ENCODE peak calls at places on chromosomes 13 and 19, in four cellular contexts. T, J, C and G are unnamed samples.
A peak's percentile ranks its signal among the peaks of the same experiment; 100 is the strongest.

GRCh38 chr19:737591-738093 is 13.3 kb upstream of the MISP start:
- DNase-seq in T (peak; percentile 48), J (no peak), C (peak; percentile 15), G (peak; percentile 53)

GRCh38 chr19:31943305-31943704 is 402.1 kb upstream of the ZNF507 start:
- DNase-seq in T (no peak), J (peak; percentile 81), C (no peak), G (peak; percentile 26)

GRCh38 chr19:7845390-7846179 is 15.6 kb downstream of the EVI5L start:
- DNase-seq in T (no peak), J (no peak), C (no peak), G (no peak)

GRCh38 chr13:114077938-114078335 is 54.5 kb downstream of the RASA3 start:
- DNase-seq in T (no peak), J (no peak), C (peak; percentile 48), G (peak; percentile 74)

GRCh38 chr13:112756967-112757758 is 67.3 kb downstream of the ATP11A start:
- DNase-seq in T (no peak), J (no peak), C (no peak), G (no peak)

GRCh38 chr19:41958367-41959055 is 610 bp downstream of the RABAC1 start:
- DNase-seq in T (peak; percentile 71), J (no peak), C (peak; percentile 56), G (peak; percentile 87)

GRCh38 chr19:47324502-47324901 is 7.5 kb upstream of the C5AR2 start:
- DNase-seq in T (peak; percentile 64), J (no peak), C (no peak), G (no peak)

GRCh38 chr13:81197966-81198365 is 857.0 kb upstream of the SPRY2 start:
- DNase-seq in T (no peak), J (no peak), C (no peak), G (no peak)

GRCh38 chr13:109844396-109844795 is 58.0 kb upstream of the IRS2 start:
- DNase-seq in T (no peak), J (no peak), C (peak; percentile 61), G (peak; percentile 8)

GRCh38 chr13:44267966-44268365 is 105.7 kb upstream of the SERP2 start:
- DNase-seq in T (no peak), J (no peak), C (peak; percentile 74), G (no peak)

GRCh38 chr19:5407356-5407755 is 47.9 kb upstream of the ZNRF4 start:
- DNase-seq in T (no peak), J (no peak), C (peak; percentile 8), G (no peak)

DNA sequence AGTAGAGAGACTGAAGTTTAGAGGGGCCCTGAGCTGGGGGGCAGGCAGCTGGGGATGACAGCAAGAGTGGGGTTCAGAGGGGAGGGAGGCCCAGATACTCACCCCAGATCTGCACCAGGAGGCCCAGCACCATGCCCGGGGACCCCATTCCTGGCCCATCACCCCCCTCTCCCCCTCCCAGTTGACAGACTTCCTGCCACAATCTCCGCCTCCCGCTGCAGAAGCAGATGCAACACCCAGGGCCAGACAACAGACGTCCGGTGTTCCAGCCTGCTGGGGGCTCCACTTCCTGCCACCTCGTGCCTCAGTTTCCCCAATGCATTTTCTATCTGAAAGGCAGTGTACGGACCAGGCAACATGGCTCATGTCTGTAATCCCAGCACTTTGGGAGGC is at the start of gene TMIGD2:
- DNase-seq in T (no peak), J (no peak), C (no peak), G (no peak)
- H3K4me3 ChIP-seq in T (no peak within 1 kb of the TSS), J (no peak within 1 kb of the TSS), C (no peak within 1 kb of the TSS), G (no peak within 1 kb of the TSS)

GRCh38 chr13:30738946-30739528 is 3.7 kb downstream of the ALOX5AP start:
- DNase-seq in T (no peak), J (no peak), C (no peak), G (no peak)

GRCh38 chr13:30736921-30737320 is 1.6 kb downstream of the ALOX5AP start:
- DNase-seq in T (no peak), J (no peak), C (no peak), G (no peak)

GRCh38 chr13:30739646-30740642 is 4.6 kb downstream of the ALOX5AP start:
- DNase-seq in T (no peak), J (no peak), C (peak; percentile 90), G (no peak)

GRCh38 chr13:30737511-30738342 is 2.4 kb downstream of the ALOX5AP start:
- DNase-seq in T (no peak), J (no peak), C (no peak), G (no peak)

GRCh38 chr13:30738526-30738925 is 3.2 kb downstream of the ALOX5AP start:
- DNase-seq in T (no peak), J (no peak), C (no peak), G (peak; percentile 29)
- H3K4me1 ChIP-seq in T (peaks cover 7% of the 10 kb centered on the region), J (peaks cover 6% of the 10 kb centered on the region), C (peaks cover 14% of the 10 kb centered on the region), G (peaks cover 12% of the 10 kb centered on the region)

DNA sequence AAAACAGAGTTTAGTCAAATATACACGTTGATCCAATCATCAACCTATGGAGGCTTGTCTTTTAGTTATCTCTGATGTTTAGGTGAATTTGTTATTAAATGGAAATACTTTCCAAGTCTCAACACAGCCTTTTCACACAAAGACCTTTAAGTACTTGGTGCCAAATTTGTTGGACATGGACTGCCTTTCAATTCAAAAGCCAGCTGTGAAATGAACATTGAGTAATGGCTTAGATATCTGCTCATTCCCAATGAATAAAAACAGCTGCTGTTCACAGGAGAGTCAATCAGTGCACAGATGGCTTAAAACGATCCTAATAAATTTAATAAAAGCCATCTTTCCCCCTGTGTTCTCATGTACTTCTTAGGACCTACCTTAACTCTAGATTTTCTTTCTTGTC is 19.9 kb upstream of the DHRS12 start:
- DNase-seq in T (no peak), J (no peak), C (no peak), G (no peak)
- H3K4me3 ChIP-seq in T (no peak overlapping the region), J (no peak overlapping the region), C (no peak overlapping the region), G (no peak overlapping the region)

GRCh38 chr19:17107546-17108452 is 32.2 kb downstream of the MYO9B start:
- DNase-seq in T (peak; percentile 95), J (no peak), C (peak; percentile 97), G (peak; percentile 98)

GRCh38 chr19:17109962-17110598 is 34.5 kb downstream of the MYO9B start:
- DNase-seq in T (peak; percentile 66), J (no peak), C (no peak), G (no peak)

GRCh38 chr19:17109300-17109699 is 33.7 kb downstream of the MYO9B start:
- DNase-seq in T (no peak), J (no peak), C (no peak), G (no peak)

GRCh38 chr19:17110599-17110966 is 35.0 kb downstream of the MYO9B start:
- DNase-seq in T (no peak), J (no peak), C (no peak), G (no peak)

GRCh38 chr19:17108453-17108784 is 32.8 kb downstream of the MYO9B start:
- DNase-seq in T (no peak), J (no peak), C (peak; percentile 31), G (no peak)
- H3K4me1 ChIP-seq in T (peaks cover 22% of the 10 kb centered on the region), J (peaks cover 57% of the 10 kb centered on the region), C (peaks cover 16% of the 10 kb centered on the region), G (peaks cover 3% of the 10 kb centered on the region)

GRCh38 chr13:99984134-99984462 is 2.5 kb downstream of the ZIC2 start:
- DNase-seq in T (no peak), J (no peak), C (no peak), G (peak; percentile 1)
- H3K4me3 ChIP-seq in T (no peak overlapping the region), J (no peak overlapping the region), C (no peak overlapping the region), G (no peak overlapping the region)

GRCh38 chr19:13017306-13018036 is 22.2 kb downstream of the NFIX start:
- DNase-seq in T (no peak), J (no peak), C (peak; percentile 16), G (no peak)
- H3K4me1 ChIP-seq in T (peaks cover 35% of the 10 kb centered on the region), J (peaks cover 100% of the 10 kb centered on the region), C (peaks cover 38% of the 10 kb centered on the region), G (no peaks in the 10 kb centered on the region)

DNA sequence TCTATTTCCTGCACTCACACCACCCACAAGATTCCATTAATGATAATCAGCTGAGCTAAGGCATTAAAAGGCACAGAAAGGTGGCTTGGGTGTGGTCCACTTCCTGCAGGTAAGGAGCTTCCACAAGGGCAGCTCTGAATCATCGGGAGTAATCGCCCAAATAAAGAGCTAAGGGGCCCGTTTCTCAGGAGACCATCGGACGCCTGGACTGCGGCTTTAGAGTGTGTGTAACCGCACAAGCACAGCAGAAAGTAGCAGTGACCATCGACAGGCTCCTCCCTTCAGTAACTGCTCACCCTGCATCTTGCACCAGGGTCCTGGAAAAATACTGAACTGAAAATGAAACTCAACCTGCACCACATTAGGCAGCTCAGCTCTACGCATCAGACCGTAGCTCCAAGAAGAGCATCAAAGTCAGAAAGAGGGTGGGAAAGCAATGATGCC is 6.0 kb downstream of the STK24 start:
- DNase-seq in T (peak; percentile 69), J (no peak), C (no peak), G (no peak)
- H3K4me3 ChIP-seq in T (no peak overlapping the region), J (peak overlapping the region; percentile 40), C (no peak overlapping the region), G (no peak overlapping the region)

DNA sequence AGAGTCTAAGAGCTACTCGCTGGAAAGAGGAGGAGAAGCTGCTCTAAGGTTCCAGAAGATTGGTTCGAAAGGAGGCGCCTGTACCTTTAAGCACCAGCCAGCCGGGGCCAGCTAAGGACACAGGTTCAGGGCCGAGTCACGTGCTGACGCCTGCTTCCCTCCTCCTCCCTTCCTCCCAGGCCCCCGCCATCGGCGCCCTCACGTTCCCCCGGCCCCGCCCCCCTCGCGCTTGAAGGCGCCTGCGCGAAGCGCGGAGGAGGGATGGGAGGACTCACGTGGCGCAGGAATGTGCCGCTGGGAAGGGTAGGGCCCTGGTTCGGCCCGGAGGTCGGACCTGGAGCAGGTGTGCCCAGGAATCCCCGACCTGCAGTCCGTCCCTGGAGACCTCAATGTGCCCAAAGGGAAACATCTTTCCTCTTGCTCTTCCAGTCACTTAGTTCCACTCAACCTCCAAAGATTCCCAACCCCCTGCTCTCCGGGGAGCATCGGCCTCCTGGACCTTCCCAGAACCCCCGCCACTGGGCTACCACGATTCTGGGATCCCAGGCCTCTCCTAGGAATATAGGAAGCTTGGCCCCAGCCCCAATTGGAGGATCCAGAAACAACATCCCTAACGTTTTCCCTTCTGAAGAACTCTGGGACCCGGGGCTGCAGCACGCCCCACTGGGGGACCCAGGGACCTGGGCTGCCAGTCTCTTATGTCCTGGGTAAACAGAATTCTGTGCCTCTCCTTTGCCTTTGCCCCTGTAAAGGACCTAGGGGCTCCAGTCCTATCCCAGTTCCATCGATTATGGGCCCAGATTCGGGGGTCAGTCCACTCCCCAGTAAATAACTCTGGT is 2.5 kb downstream of the DBP start:
- DNase-seq in T (peak; percentile 99), J (peak; percentile 98), C (peak; percentile 95), G (peak; percentile 98)
- H3K4me1 ChIP-seq in T (peaks cover 45% of the 10 kb centered on the region), J (peaks cover 88% of the 10 kb centered on the region), C (peaks cover 43% of the 10 kb centered on the region), G (peaks cover 16% of the 10 kb centered on the region)

GRCh38 chr19:18790566-18791314 is at the start of gene COMP:
- DNase-seq in T (no peak), J (no peak), C (no peak), G (no peak)
- H3K4me3 ChIP-seq in T (no peak within 1 kb of the TSS), J (peak within 1 kb of the TSS; percentile 51), C (peak within 1 kb of the TSS; percentile 30), G (no peak within 1 kb of the TSS)